ENCODE peak calls at places on chromosomes 7 and 10, in nine cellular contexts. One of them, this sample, is unnamed.

GRCh38 chr10:77631241-77631640 is 6.4 kb downstream of the KCNMA1 start:
- DNase-seq in spleen: no peak
- DNase-seq in GDM1: no peak
- DNase-seq in T-helper 2 cell: no peak
- DNase-seq in GM23338: no peak
- DNase-seq in RCC 7860: no peak
- DNase-seq in NK-92 treated with Interleukin-12 subunit alpha and Interleukin-12 subunit beta, amount 100 ng/mL, for 24 hours: no peak
- DNase-seq in NCI-H1105 treated with DMSO at 0.1 percent for 48 hours: no peak
- DNase-seq in lower leg skin: no peak
- DNase-seq in this sample: no peak

GRCh38 chr7:22546769-22547168 is 46.8 kb upstream of the STEAP1B start:
- DNase-seq in lower leg skin: no peak
- DNase-seq in GM23338: no peak
- DNase-seq in T-helper 2 cell: no peak
- DNase-seq in NCI-H1105 treated with DMSO at 0.1 percent for 48 hours: no peak
- DNase-seq in spleen: no peak
- DNase-seq in GDM1: no peak
- DNase-seq in RCC 7860: no peak
- DNase-seq in NK-92 treated with Interleukin-12 subunit alpha and Interleukin-12 subunit beta, amount 100 ng/mL, for 24 hours: no peak
- DNase-seq in this sample: no peak

GRCh38 chr10:61899045-61899444 is 2.5 kb upstream of the ARID5B start:
- DNase-seq in spleen: no peak
- DNase-seq in T-helper 2 cell: no peak
- DNase-seq in lower leg skin: no peak
- DNase-seq in GM23338: no peak
- DNase-seq in GDM1: no peak
- DNase-seq in NK-92 treated with Interleukin-12 subunit alpha and Interleukin-12 subunit beta, amount 100 ng/mL, for 24 hours: no peak
- DNase-seq in RCC 7860: peak; percentile 29
- DNase-seq in NCI-H1105 treated with DMSO at 0.1 percent for 48 hours: no peak
- DNase-seq in this sample: no peak

GRCh38 chr10:91974960-91975359 is 51.4 kb downstream of the BTAF1 start:
- DNase-seq in GDM1: no peak
- DNase-seq in RCC 7860: peak; percentile 48
- DNase-seq in spleen: no peak
- DNase-seq in T-helper 2 cell: no peak
- DNase-seq in NK-92 treated with Interleukin-12 subunit alpha and Interleukin-12 subunit beta, amount 100 ng/mL, for 24 hours: no peak
- DNase-seq in GM23338: no peak
- DNase-seq in lower leg skin: no peak
- DNase-seq in NCI-H1105 treated with DMSO at 0.1 percent for 48 hours: no peak
- DNase-seq in this sample: no peak

GRCh38 chr7:977326-978048 is 2.1 kb upstream of the COX19 start:
- DNase-seq in GDM1: no peak
- DNase-seq in NCI-H1105 treated with DMSO at 0.1 percent for 48 hours: no peak
- DNase-seq in spleen: peak; percentile 76
- DNase-seq in lower leg skin: no peak
- DNase-seq in GM23338: no peak
- DNase-seq in RCC 7860: peak; percentile 13
- DNase-seq in T-helper 2 cell: no peak
- DNase-seq in NK-92 treated with Interleukin-12 subunit alpha and Interleukin-12 subunit beta, amount 100 ng/mL, for 24 hours: no peak
- DNase-seq in this sample: no peak

GRCh38 chr7:151851782-151852181 is 25.1 kb downstream of the PRKAG2 start:
- DNase-seq in lower leg skin: peak; percentile 76
- DNase-seq in NCI-H1105 treated with DMSO at 0.1 percent for 48 hours: no peak
- DNase-seq in GM23338: no peak
- DNase-seq in T-helper 2 cell: no peak
- DNase-seq in spleen: peak; percentile 75
- DNase-seq in GDM1: peak; percentile 44
- DNase-seq in RCC 7860: no peak
- DNase-seq in NK-92 treated with Interleukin-12 subunit alpha and Interleukin-12 subunit beta, amount 100 ng/mL, for 24 hours: no peak
- DNase-seq in this sample: no peak

GRCh38 chr7:35802649-35803048 is 1.8 kb downstream of the SEPTIN7 start:
- DNase-seq in NCI-H1105 treated with DMSO at 0.1 percent for 48 hours: peak; percentile 7
- DNase-seq in T-helper 2 cell: no peak
- DNase-seq in GDM1: no peak
- DNase-seq in lower leg skin: no peak
- DNase-seq in spleen: no peak
- DNase-seq in GM23338: no peak
- DNase-seq in NK-92 treated with Interleukin-12 subunit alpha and Interleukin-12 subunit beta, amount 100 ng/mL, for 24 hours: no peak
- DNase-seq in RCC 7860: no peak
- DNase-seq in this sample: no peak

GRCh38 chr7:1214516-1214915 is 18.2 kb upstream of the UNCX start:
- DNase-seq in spleen: no peak
- DNase-seq in GDM1: no peak
- DNase-seq in RCC 7860: no peak
- DNase-seq in lower leg skin: no peak
- DNase-seq in NK-92 treated with Interleukin-12 subunit alpha and Interleukin-12 subunit beta, amount 100 ng/mL, for 24 hours: no peak
- DNase-seq in NCI-H1105 treated with DMSO at 0.1 percent for 48 hours: no peak
- DNase-seq in T-helper 2 cell: no peak
- DNase-seq in GM23338: no peak
- DNase-seq in this sample: no peak

GRCh38 chr7:31937982-31938381 is 132.2 kb downstream of the PDE1C start:
- DNase-seq in spleen: no peak
- DNase-seq in T-helper 2 cell: no peak
- DNase-seq in NK-92 treated with Interleukin-12 subunit alpha and Interleukin-12 subunit beta, amount 100 ng/mL, for 24 hours: no peak
- DNase-seq in GDM1: no peak
- DNase-seq in RCC 7860: no peak
- DNase-seq in lower leg skin: no peak
- DNase-seq in NCI-H1105 treated with DMSO at 0.1 percent for 48 hours: no peak
- DNase-seq in GM23338: no peak
- DNase-seq in this sample: no peak

GRCh38 chr10:69636626-69637550 is 6.8 kb downstream of the FAM241B start:
- DNase-seq in lower leg skin: no peak
- DNase-seq in spleen: peak; percentile 71
- DNase-seq in RCC 7860: no peak
- DNase-seq in GDM1: no peak
- DNase-seq in T-helper 2 cell: no peak
- DNase-seq in GM23338: peak; percentile 70
- DNase-seq in NK-92 treated with Interleukin-12 subunit alpha and Interleukin-12 subunit beta, amount 100 ng/mL, for 24 hours: no peak
- DNase-seq in NCI-H1105 treated with DMSO at 0.1 percent for 48 hours: peak; percentile 33
- DNase-seq in this sample: no peak

GRCh38 chr10:66747451-66747850 is 178.4 kb upstream of the LRRTM3 start:
- DNase-seq in GDM1: no peak
- DNase-seq in spleen: no peak
- DNase-seq in NCI-H1105 treated with DMSO at 0.1 percent for 48 hours: no peak
- DNase-seq in RCC 7860: peak; percentile 99
- DNase-seq in GM23338: no peak
- DNase-seq in NK-92 treated with Interleukin-12 subunit alpha and Interleukin-12 subunit beta, amount 100 ng/mL, for 24 hours: no peak
- DNase-seq in T-helper 2 cell: no peak
- DNase-seq in lower leg skin: no peak
- DNase-seq in this sample: no peak

GRCh38 chr7:96097802-96098201 is 224.1 kb downstream of the SLC25A13 start:
- DNase-seq in spleen: no peak
- DNase-seq in NCI-H1105 treated with DMSO at 0.1 percent for 48 hours: no peak
- DNase-seq in NK-92 treated with Interleukin-12 subunit alpha and Interleukin-12 subunit beta, amount 100 ng/mL, for 24 hours: no peak
- DNase-seq in lower leg skin: no peak
- DNase-seq in GDM1: no peak
- DNase-seq in RCC 7860: no peak
- DNase-seq in T-helper 2 cell: no peak
- DNase-seq in GM23338: no peak
- DNase-seq in this sample: no peak

GRCh38 chr7:20282960-20283359 is 47.7 kb upstream of the ITGB8 start:
- DNase-seq in GM23338: no peak
- DNase-seq in spleen: no peak
- DNase-seq in NCI-H1105 treated with DMSO at 0.1 percent for 48 hours: no peak
- DNase-seq in NK-92 treated with Interleukin-12 subunit alpha and Interleukin-12 subunit beta, amount 100 ng/mL, for 24 hours: no peak
- DNase-seq in T-helper 2 cell: no peak
- DNase-seq in lower leg skin: no peak
- DNase-seq in RCC 7860: no peak
- DNase-seq in GDM1: no peak
- DNase-seq in this sample: no peak

GRCh38 chr10:91709394-91709798 is 76.5 kb upstream of the PPP1R3C start:
- DNase-seq in spleen: no peak
- DNase-seq in lower leg skin: no peak
- DNase-seq in NCI-H1105 treated with DMSO at 0.1 percent for 48 hours: peak; percentile 86
- DNase-seq in GM23338: no peak
- DNase-seq in RCC 7860: no peak
- DNase-seq in NK-92 treated with Interleukin-12 subunit alpha and Interleukin-12 subunit beta, amount 100 ng/mL, for 24 hours: no peak
- DNase-seq in GDM1: no peak
- DNase-seq in T-helper 2 cell: no peak
- DNase-seq in this sample: no peak

GRCh38 chr10:110870823-110871235 is 899 bp upstream of the PDCD4 start:
- DNase-seq in T-helper 2 cell: no peak
- DNase-seq in lower leg skin: no peak
- DNase-seq in spleen: no peak
- DNase-seq in GM23338: no peak
- DNase-seq in GDM1: no peak
- DNase-seq in NK-92 treated with Interleukin-12 subunit alpha and Interleukin-12 subunit beta, amount 100 ng/mL, for 24 hours: no peak
- DNase-seq in NCI-H1105 treated with DMSO at 0.1 percent for 48 hours: no peak
- DNase-seq in RCC 7860: no peak
- DNase-seq in this sample: no peak

GRCh38 chr7:7909376-7909775 is 59.2 kb upstream of the GLCCI1 start:
- DNase-seq in RCC 7860: no peak
- DNase-seq in lower leg skin: no peak
- DNase-seq in NCI-H1105 treated with DMSO at 0.1 percent for 48 hours: no peak
- DNase-seq in GM23338: no peak
- DNase-seq in T-helper 2 cell: no peak
- DNase-seq in GDM1: no peak
- DNase-seq in spleen: no peak
- DNase-seq in NK-92 treated with Interleukin-12 subunit alpha and Interleukin-12 subunit beta, amount 100 ng/mL, for 24 hours: no peak
- DNase-seq in this sample: no peak

GRCh38 chr10:79436066-79436849 is 9.2 kb downstream of the ZCCHC24 start:
- DNase-seq in T-helper 2 cell: no peak
- DNase-seq in GM23338: no peak
- DNase-seq in GDM1: no peak
- DNase-seq in NK-92 treated with Interleukin-12 subunit alpha and Interleukin-12 subunit beta, amount 100 ng/mL, for 24 hours: no peak
- DNase-seq in lower leg skin: no peak
- DNase-seq in spleen: peak; percentile 70
- DNase-seq in RCC 7860: no peak
- DNase-seq in NCI-H1105 treated with DMSO at 0.1 percent for 48 hours: no peak
- DNase-seq in this sample: no peak

GRCh38 chr7:2048531-2048930 is 184.2 kb downstream of the MAD1L1 start:
- DNase-seq in NCI-H1105 treated with DMSO at 0.1 percent for 48 hours: no peak
- DNase-seq in lower leg skin: no peak
- DNase-seq in spleen: peak; percentile 56
- DNase-seq in T-helper 2 cell: no peak
- DNase-seq in GM23338: no peak
- DNase-seq in RCC 7860: no peak
- DNase-seq in NK-92 treated with Interleukin-12 subunit alpha and Interleukin-12 subunit beta, amount 100 ng/mL, for 24 hours: no peak
- DNase-seq in GDM1: no peak
- DNase-seq in this sample: no peak

GRCh38 chr10:46523119-46523880 is 33.2 kb downstream of the GPRIN2 start:
- DNase-seq in NCI-H1105 treated with DMSO at 0.1 percent for 48 hours: no peak
- DNase-seq in GM23338: no peak
- DNase-seq in lower leg skin: no peak
- DNase-seq in spleen: peak; percentile 78
- DNase-seq in T-helper 2 cell: peak; percentile 0
- DNase-seq in GDM1: no peak
- DNase-seq in RCC 7860: peak; percentile 72
- DNase-seq in NK-92 treated with Interleukin-12 subunit alpha and Interleukin-12 subunit beta, amount 100 ng/mL, for 24 hours: no peak
- DNase-seq in this sample: no peak

GRCh38 chr7:1096156-1097119 is 8.5 kb downstream of the GPER1 start:
- DNase-seq in NCI-H1105 treated with DMSO at 0.1 percent for 48 hours: no peak
- DNase-seq in RCC 7860: no peak
- DNase-seq in T-helper 2 cell: no peak
- DNase-seq in NK-92 treated with Interleukin-12 subunit alpha and Interleukin-12 subunit beta, amount 100 ng/mL, for 24 hours: no peak
- DNase-seq in GDM1: no peak
- DNase-seq in lower leg skin: no peak
- DNase-seq in spleen: peak; percentile 77
- DNase-seq in GM23338: no peak
- DNase-seq in this sample: no peak

GRCh38 chr7:150412518-150413247 is 33.6 kb downstream of the ZNF775 start:
- DNase-seq in GDM1: no peak
- DNase-seq in GM23338: no peak
- DNase-seq in T-helper 2 cell: no peak
- DNase-seq in lower leg skin: no peak
- DNase-seq in RCC 7860: no peak
- DNase-seq in spleen: no peak
- DNase-seq in NCI-H1105 treated with DMSO at 0.1 percent for 48 hours: no peak
- DNase-seq in NK-92 treated with Interleukin-12 subunit alpha and Interleukin-12 subunit beta, amount 100 ng/mL, for 24 hours: no peak
- DNase-seq in this sample: no peak

GRCh38 chr7:43199761-43200160 is 87.3 kb downstream of the HECW1 start:
- DNase-seq in lower leg skin: no peak
- DNase-seq in GDM1: no peak
- DNase-seq in RCC 7860: no peak
- DNase-seq in T-helper 2 cell: no peak
- DNase-seq in GM23338: no peak
- DNase-seq in spleen: no peak
- DNase-seq in NK-92 treated with Interleukin-12 subunit alpha and Interleukin-12 subunit beta, amount 100 ng/mL, for 24 hours: no peak
- DNase-seq in NCI-H1105 treated with DMSO at 0.1 percent for 48 hours: no peak
- DNase-seq in this sample: no peak

GRCh38 chr7:138887872-138888656 is 90.1 kb upstream of the ATP6V0A4 start:
- DNase-seq in RCC 7860: no peak
- DNase-seq in T-helper 2 cell: no peak
- DNase-seq in spleen: no peak
- DNase-seq in NCI-H1105 treated with DMSO at 0.1 percent for 48 hours: no peak
- DNase-seq in NK-92 treated with Interleukin-12 subunit alpha and Interleukin-12 subunit beta, amount 100 ng/mL, for 24 hours: no peak
- DNase-seq in lower leg skin: no peak
- DNase-seq in GM23338: no peak
- DNase-seq in GDM1: no peak
- DNase-seq in this sample: no peak

GRCh38 chr10:43576062-43576461 is 1.6 kb upstream of the ZNF239 start:
- DNase-seq in lower leg skin: no peak
- DNase-seq in GDM1: no peak
- DNase-seq in T-helper 2 cell: no peak
- DNase-seq in NK-92 treated with Interleukin-12 subunit alpha and Interleukin-12 subunit beta, amount 100 ng/mL, for 24 hours: no peak
- DNase-seq in spleen: no peak
- DNase-seq in NCI-H1105 treated with DMSO at 0.1 percent for 48 hours: no peak
- DNase-seq in RCC 7860: no peak
- DNase-seq in GM23338: no peak
- DNase-seq in this sample: no peak

GRCh38 chr10:130707389-130707979 is 571.3 kb downstream of the GLRX3 start:
- DNase-seq in spleen: no peak
- DNase-seq in RCC 7860: no peak
- DNase-seq in GM23338: peak; percentile 2
- DNase-seq in T-helper 2 cell: no peak
- DNase-seq in GDM1: no peak
- DNase-seq in lower leg skin: no peak
- DNase-seq in NK-92 treated with Interleukin-12 subunit alpha and Interleukin-12 subunit beta, amount 100 ng/mL, for 24 hours: no peak
- DNase-seq in NCI-H1105 treated with DMSO at 0.1 percent for 48 hours: no peak
- DNase-seq in this sample: no peak

GRCh38 chr7:22823142-22823497 is 471 bp upstream of the TOMM7 start:
- DNase-seq in GM23338: no peak
- DNase-seq in T-helper 2 cell: no peak
- DNase-seq in GDM1: no peak
- DNase-seq in NK-92 treated with Interleukin-12 subunit alpha and Interleukin-12 subunit beta, amount 100 ng/mL, for 24 hours: no peak
- DNase-seq in RCC 7860: no peak
- DNase-seq in lower leg skin: no peak
- DNase-seq in spleen: no peak
- DNase-seq in NCI-H1105 treated with DMSO at 0.1 percent for 48 hours: no peak
- DNase-seq in this sample: no peak

GRCh38 chr10:104209575-104210198 is 22.5 kb downstream of the CFAP43 start:
- DNase-seq in GM23338: peak; percentile 79
- DNase-seq in RCC 7860: peak; percentile 45
- DNase-seq in GDM1: peak; percentile 1
- DNase-seq in NK-92 treated with Interleukin-12 subunit alpha and Interleukin-12 subunit beta, amount 100 ng/mL, for 24 hours: no peak
- DNase-seq in spleen: no peak
- DNase-seq in lower leg skin: no peak
- DNase-seq in NCI-H1105 treated with DMSO at 0.1 percent for 48 hours: peak; percentile 15
- DNase-seq in T-helper 2 cell: no peak
- DNase-seq in this sample: peak; percentile 33

GRCh38 chr10:54496852-54497251 is 304.2 kb downstream of the PCDH15 start:
- DNase-seq in RCC 7860: no peak
- DNase-seq in GDM1: no peak
- DNase-seq in NK-92 treated with Interleukin-12 subunit alpha and Interleukin-12 subunit beta, amount 100 ng/mL, for 24 hours: no peak
- DNase-seq in spleen: peak; percentile 47
- DNase-seq in lower leg skin: no peak
- DNase-seq in GM23338: no peak
- DNase-seq in NCI-H1105 treated with DMSO at 0.1 percent for 48 hours: no peak
- DNase-seq in T-helper 2 cell: no peak
- DNase-seq in this sample: no peak

GRCh38 chr10:78618050-78618449 is 450.7 kb upstream of the ZMIZ1 start:
- DNase-seq in GM23338: no peak
- DNase-seq in RCC 7860: no peak
- DNase-seq in T-helper 2 cell: no peak
- DNase-seq in spleen: no peak
- DNase-seq in lower leg skin: no peak
- DNase-seq in NCI-H1105 treated with DMSO at 0.1 percent for 48 hours: no peak
- DNase-seq in NK-92 treated with Interleukin-12 subunit alpha and Interleukin-12 subunit beta, amount 100 ng/mL, for 24 hours: no peak
- DNase-seq in GDM1: no peak
- DNase-seq in this sample: no peak

GRCh38 chr10:29555091-29555745 is 79.6 kb downstream of the SVIL start:
- DNase-seq in NK-92 treated with Interleukin-12 subunit alpha and Interleukin-12 subunit beta, amount 100 ng/mL, for 24 hours: no peak
- DNase-seq in GM23338: no peak
- DNase-seq in spleen: no peak
- DNase-seq in GDM1: no peak
- DNase-seq in T-helper 2 cell: no peak
- DNase-seq in RCC 7860: no peak
- DNase-seq in lower leg skin: no peak
- DNase-seq in NCI-H1105 treated with DMSO at 0.1 percent for 48 hours: no peak
- DNase-seq in this sample: no peak

GRCh38 chr7:116236020-116236630 is 25.8 kb downstream of the TES start:
- DNase-seq in lower leg skin: peak; percentile 51
- DNase-seq in GDM1: no peak
- DNase-seq in NCI-H1105 treated with DMSO at 0.1 percent for 48 hours: peak; percentile 32
- DNase-seq in spleen: no peak
- DNase-seq in RCC 7860: peak; percentile 51
- DNase-seq in NK-92 treated with Interleukin-12 subunit alpha and Interleukin-12 subunit beta, amount 100 ng/mL, for 24 hours: peak; percentile 12
- DNase-seq in GM23338: peak; percentile 67
- DNase-seq in T-helper 2 cell: no peak
- DNase-seq in this sample: no peak

This sample was measured in SHP77.